ENCODE peak calls at places on chromosomes 7 and 10, in nine cellular contexts. Q is thoracic aorta, S is Peyer's patch, E is heart right ventricle, P is tibial nerve, Y is spleen, F is A673, G is A549, C is uterus. H is an unnamed sample. For H3K4me1 and H3K9me3, the result is how much of the 10 kb centered on the place peaks cover.

GRCh38 chr7:152968003-152968402 is 208.5 kb downstream of the ACTR3B start:
- DNase-seq in Y (no peak), C (no peak), S (no peak), Q (no peak), E (no peak), G (no peak), P (no peak), F (no peak), H (no peak)

GRCh38 chr7:101816499-101817030 is 861 bp upstream of the CUX1 start:
- DNase-seq in F (peak), P (no peak), G (no peak), E (peak), Q (no peak), S (peak), Y (peak), C (peak), H (peak)

GRCh38 chr10:97820305-97820704 is 29.3 kb upstream of the GOLGA7B start:
- DNase-seq in P (no peak), Q (no peak), C (no peak), Y (no peak), G (no peak), F (no peak), S (no peak), E (no peak), H (no peak)

GRCh38 chr7:102412548-102412947 is 16.4 kb downstream of the PRKRIP1 start:
- DNase-seq in C (peak), Q (no peak), G (peak), E (peak), F (peak), Y (peak), S (peak), P (no peak), H (no peak)

GRCh38 chr7:43942997-43943701 is 16.9 kb downstream of the UBE2D4 start:
- DNase-seq in S (peak), E (no peak), F (no peak), Y (no peak), G (no peak), Q (no peak), C (no peak), P (no peak), H (no peak)

GRCh38 chr7:47513741-47514241 is 68.1 kb downstream of the TNS3 start:
- DNase-seq in Y (peak), F (no peak), P (no peak), Q (no peak), G (no peak), E (no peak), C (peak), S (peak), H (peak)

GRCh38 chr10:48232717-48233447 is 41.6 kb downstream of the FRMPD2 start:
- DNase-seq in S (no peak), F (no peak), G (no peak), P (no peak), C (no peak), E (no peak), Y (peak), Q (no peak), H (no peak)

GRCh38 chr10:100766693-100767427 is 21.5 kb downstream of the PAX2 start:
- DNase-seq in C (no peak), Q (no peak), G (peak), Y (peak), P (no peak), F (no peak), E (no peak), S (no peak), H (no peak)

GRCh38 chr10:78173360-78174020 is 139.8 kb downstream of the RPS24 start:
- DNase-seq in E (no peak), Q (no peak), C (no peak), S (no peak), Y (no peak), P (no peak), F (no peak), G (no peak), H (no peak)

GRCh38 chr7:24158976-24159375 is 125.0 kb upstream of the NPY start:
- DNase-seq in F (peak), E (no peak), Q (no peak), G (no peak), S (no peak), P (no peak), Y (no peak), C (no peak), H (no peak)

GRCh38 chr10:59027975-59028640 is 148.3 kb upstream of the PHYHIPL start:
- DNase-seq in E (no peak), Q (no peak), S (no peak), C (no peak), F (no peak), P (no peak), G (no peak), Y (no peak), H (peak)

GRCh38 chr10:105506258-105506657 is 865.2 kb downstream of the SORCS3 start:
- DNase-seq in C (no peak), Y (no peak), F (no peak), G (no peak), P (no peak), E (no peak), Q (no peak), S (no peak), H (no peak)

GRCh38 chr7:128356546-128357365 is 4.7 kb downstream of the PRRT4 start:
- DNase-seq in G (no peak), E (no peak), P (no peak), F (no peak), S (no peak), Q (no peak), C (no peak), Y (no peak), H (no peak)

GRCh38 chr10:28250782-28251181 is 52.1 kb downstream of the MPP7 start:
- DNase-seq in G (no peak), S (no peak), Q (no peak), E (no peak), Y (no peak), P (no peak), F (peak), C (no peak), H (no peak)

GRCh38 chr7:30764030-30764991 is 6.9 kb upstream of the MINDY4 start:
- DNase-seq in C (no peak), Q (no peak), E (peak), Y (no peak), P (no peak), F (no peak), S (no peak), G (no peak), H (no peak)

GRCh38 chr10:18400201-18400910 is 251.0 kb downstream of the NSUN6 start:
- DNase-seq in Q (no peak), S (peak), G (no peak), P (no peak), C (no peak), Y (no peak), F (no peak), E (no peak), H (no peak)

GRCh38 chr7:127592550-127592949 is 986 bp upstream of the FSCN3 start:
- DNase-seq in E (no peak), Y (no peak), S (no peak), F (no peak), C (no peak), G (no peak), P (no peak), Q (no peak), H (no peak)

GRCh38 chr10:71302874-71303568 is 16.0 kb upstream of the SLC29A3 start:
- DNase-seq in Q (no peak), P (peak), Y (no peak), C (no peak), E (no peak), G (peak), F (peak), S (no peak), H (peak)

GRCh38 chr10:52135101-52135500 is 179.0 kb upstream of the DKK1 start:
- DNase-seq in Y (no peak), C (no peak), S (no peak), Q (no peak), E (no peak), P (no peak), G (no peak), F (no peak), H (no peak)

GRCh38 chr10:132130286-132131265 is 56.2 kb upstream of the DPYSL4 start:
- DNase-seq in E (no peak), S (no peak), G (no peak), C (no peak), F (no peak), Y (peak), Q (no peak), P (no peak), H (no peak)

GRCh38 chr10:97667462-97667861 is 19.6 kb downstream of the AVPI1 start:
- DNase-seq in S (no peak), Y (no peak), Q (no peak), F (no peak), G (no peak), P (no peak), E (no peak), C (no peak), H (no peak)

GRCh38 chr7:104005197-104005596 is 15.7 kb upstream of the RELN start:
- DNase-seq in C (no peak), Q (no peak), F (peak), E (no peak), Y (no peak), P (no peak), G (no peak), S (no peak), H (no peak)

GRCh38 chr10:73408061-73408460 is 5.8 kb downstream of the ANXA7 start:
- DNase-seq in E (no peak), F (no peak), G (no peak), C (no peak), Q (no peak), S (no peak), Y (no peak), P (no peak), H (no peak)

GRCh38 chr7:155489862-155490696 is 32.1 kb downstream of the EN2 start:
- DNase-seq in P (no peak), E (no peak), Q (no peak), S (peak), Y (peak), G (no peak), C (no peak), F (no peak), H (peak)

GRCh38 chr10:44293842-44294241 is 91.1 kb downstream of the CXCL12 start:
- DNase-seq in S (peak), E (peak), P (peak), C (peak), G (no peak), F (no peak), Y (no peak), Q (no peak), H (no peak)

GRCh38 chr7:95718556-95719410 is 53.6 kb upstream of the DYNC1I1 start:
- DNase-seq in F (peak), S (no peak), G (peak), E (no peak), P (no peak), Y (no peak), C (no peak), Q (no peak), H (no peak)

GRCh38 chr7:12474035-12474434 is 70.4 kb upstream of the VWDE start:
- DNase-seq in C (no peak), S (no peak), Q (no peak), Y (no peak), F (no peak), E (no peak), G (no peak), P (no peak), H (no peak)

GRCh38 chr7:12470930-12471329 is 67.3 kb upstream of the VWDE start:
- DNase-seq in E (no peak), P (no peak), G (no peak), S (no peak), Y (no peak), F (no peak), Q (no peak), C (no peak), H (no peak)

GRCh38 chr7:12477620-12478019 is 74.0 kb upstream of the VWDE start:
- DNase-seq in Y (no peak), Q (no peak), P (no peak), E (no peak), S (no peak), C (no peak), F (no peak), G (no peak), H (no peak)

GRCh38 chr7:12475362-12476063 is 71.8 kb upstream of the VWDE start:
- DNase-seq in C (no peak), P (no peak), F (peak), Y (no peak), E (no peak), Q (no peak), S (no peak), G (no peak), H (peak)
- TF ChIP-seq CTCF in C (no peak), P (no peak), F (no peak), Y (no peak), E (no peak), Q (no peak), S (no peak), G (no peak), H (no peak)

DNA sequence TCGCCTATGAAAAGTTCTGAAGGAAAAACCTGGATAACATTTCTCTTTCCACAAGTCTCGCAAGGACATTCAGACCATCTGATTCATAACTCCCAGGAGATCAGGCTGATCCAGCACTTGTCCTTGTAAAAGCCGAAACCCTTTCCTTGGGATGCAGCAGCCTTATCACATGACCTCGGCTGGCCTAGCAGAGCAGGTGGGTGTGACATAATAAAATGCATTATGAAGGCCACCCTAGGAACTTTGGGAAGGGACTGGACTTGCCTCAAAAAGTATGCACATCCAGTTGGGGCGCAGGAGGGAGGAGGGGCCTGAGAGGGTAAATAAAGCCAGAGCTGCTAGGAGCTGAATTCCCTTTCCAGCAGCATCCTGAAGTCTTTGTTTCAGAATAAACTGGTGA is 260.9 kb downstream of the SNX13 start:
- DNase-seq in G (no peak), F (no peak), S (no peak), Y (no peak), Q (no peak), C (peak), E (peak), P (peak), H (peak)
- H3K4me1 ChIP-seq in G (half or more), F (under half), S (under half), Y (under half), Q (under half), C (under half), E (under half), P (under half), H (under half)

DNA sequence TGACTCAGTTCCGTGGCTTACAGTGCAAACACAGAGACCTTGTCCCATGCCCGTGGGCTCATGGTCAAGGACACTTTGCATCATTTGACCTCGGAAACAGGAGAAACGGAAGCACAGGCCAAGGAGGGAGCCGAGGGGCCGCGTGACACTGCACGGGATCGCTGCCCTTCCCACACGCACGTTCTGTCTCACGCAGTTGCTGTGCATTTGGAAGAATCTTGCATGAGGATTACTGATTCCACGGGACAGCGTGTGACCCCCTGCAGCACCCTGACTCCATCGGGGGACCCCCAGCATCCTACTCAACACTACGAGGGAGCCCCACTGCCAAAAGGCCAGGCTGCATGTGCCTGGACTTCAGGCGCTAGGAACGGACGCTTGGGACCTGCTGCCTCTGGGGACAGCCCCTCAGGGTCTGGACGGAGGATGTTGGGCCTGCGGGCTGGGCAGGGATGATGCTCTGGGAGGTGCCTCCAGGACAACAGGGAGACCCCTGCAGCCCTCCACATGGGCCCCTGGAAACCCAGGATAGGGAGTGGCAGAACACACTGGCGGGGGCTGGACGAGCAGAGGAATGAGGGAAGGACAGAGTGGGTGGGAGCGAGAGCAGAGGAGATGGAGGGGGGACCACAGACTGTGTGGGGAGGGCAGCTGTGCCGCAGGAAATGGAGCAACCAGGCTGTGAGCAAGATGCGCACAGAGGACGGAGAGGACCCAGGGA is 222.2 kb downstream of the DNAJB6 start:
- DNase-seq in F (no peak), C (no peak), Y (peak), Q (no peak), S (peak), E (no peak), P (no peak), G (no peak), H (no peak)
- H3K9me3 ChIP-seq in F (under half), C (under half), Y (under half), Q (under half), S (under half), E (under half), P (under half), G (under half), H (under half)

DNA sequence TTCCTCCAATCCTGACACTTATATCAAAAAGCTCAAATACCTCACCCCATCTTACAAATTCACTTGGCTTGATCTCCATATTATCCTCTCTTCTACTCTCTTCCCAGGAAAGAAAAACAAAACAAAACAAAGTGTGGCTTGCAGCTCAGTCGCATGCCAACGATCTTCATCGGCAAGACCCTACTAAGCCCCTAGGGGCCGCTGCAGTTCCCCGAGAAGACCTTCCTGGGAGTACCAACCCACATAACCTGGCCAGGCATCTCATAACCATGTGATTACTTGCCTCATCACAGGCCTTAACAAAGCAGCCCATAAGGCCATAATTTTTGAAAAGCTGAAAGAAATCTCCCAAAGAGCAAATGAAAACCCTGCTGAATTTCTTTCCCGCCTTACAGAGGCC is 103.7 kb downstream of the ZNF92 start:
- DNase-seq in S (no peak), C (no peak), P (no peak), G (peak), E (no peak), F (peak), Q (no peak), Y (no peak), H (peak)
- TF ChIP-seq CTCF in S (no peak), C (no peak), P (no peak), G (no peak), E (no peak), F (peak), Q (no peak), Y (no peak), H (peak)

GRCh38 chr10:110401401-110402076 is 96.2 kb upstream of the DUSP5 start:
- DNase-seq in Q (no peak), C (no peak), Y (no peak), E (no peak), P (no peak), S (no peak), G (no peak), F (no peak), H (no peak)
- H3K4me1 ChIP-seq in Q (under half), C (under half), Y (under half), E (under half), P (under half), S (under half), G (half or more), F (under half), H (under half)

GRCh38 chr7:4115941-4116610 is 566.0 kb upstream of the FOXK1 start:
- DNase-seq in Y (peak), E (no peak), Q (no peak), S (peak), P (no peak), G (no peak), F (no peak), C (no peak), H (no peak)

GRCh38 chr7:4115442-4115841 is 566.7 kb upstream of the FOXK1 start:
- DNase-seq in G (no peak), S (peak), Y (peak), Q (no peak), C (no peak), F (no peak), E (no peak), P (no peak), H (no peak)

GRCh38 chr7:4113976-4114375 is 568.1 kb upstream of the FOXK1 start:
- DNase-seq in S (no peak), Q (no peak), G (no peak), C (no peak), E (no peak), Y (peak), P (no peak), F (no peak), H (no peak)

GRCh38 chr7:4111166-4111565 is 570.9 kb upstream of the FOXK1 start:
- DNase-seq in Q (no peak), C (no peak), Y (no peak), P (no peak), S (no peak), E (no peak), F (no peak), G (no peak), H (no peak)

DNA sequence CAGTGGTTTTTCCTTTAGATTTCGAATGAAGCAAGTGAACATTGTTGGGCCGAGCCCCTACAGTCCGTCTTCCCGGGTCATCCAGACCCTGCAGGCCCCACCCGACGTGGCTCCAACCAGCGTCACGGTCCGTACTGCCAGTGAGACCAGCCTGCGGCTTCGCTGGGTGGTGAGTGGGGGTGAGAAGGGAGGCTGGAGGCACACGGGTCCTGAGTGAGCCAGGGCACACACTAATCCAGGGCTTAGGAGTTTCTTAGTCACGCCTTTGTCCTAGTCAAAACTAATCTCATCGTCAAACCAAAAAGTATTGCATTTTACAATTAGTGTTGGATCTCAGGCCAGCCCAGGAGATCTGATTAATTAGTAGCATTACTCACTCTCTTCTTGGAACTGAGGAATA is 568.8 kb upstream of the FOXK1 start:
- DNase-seq in P (no peak), F (no peak), E (no peak), Q (no peak), Y (peak), S (no peak), G (no peak), C (no peak), H (no peak)
- H3K9me3 ChIP-seq in P (under half), F (under half), E (under half), Q (under half), Y (under half), S (under half), G (under half), C (under half), H (under half)

DNA sequence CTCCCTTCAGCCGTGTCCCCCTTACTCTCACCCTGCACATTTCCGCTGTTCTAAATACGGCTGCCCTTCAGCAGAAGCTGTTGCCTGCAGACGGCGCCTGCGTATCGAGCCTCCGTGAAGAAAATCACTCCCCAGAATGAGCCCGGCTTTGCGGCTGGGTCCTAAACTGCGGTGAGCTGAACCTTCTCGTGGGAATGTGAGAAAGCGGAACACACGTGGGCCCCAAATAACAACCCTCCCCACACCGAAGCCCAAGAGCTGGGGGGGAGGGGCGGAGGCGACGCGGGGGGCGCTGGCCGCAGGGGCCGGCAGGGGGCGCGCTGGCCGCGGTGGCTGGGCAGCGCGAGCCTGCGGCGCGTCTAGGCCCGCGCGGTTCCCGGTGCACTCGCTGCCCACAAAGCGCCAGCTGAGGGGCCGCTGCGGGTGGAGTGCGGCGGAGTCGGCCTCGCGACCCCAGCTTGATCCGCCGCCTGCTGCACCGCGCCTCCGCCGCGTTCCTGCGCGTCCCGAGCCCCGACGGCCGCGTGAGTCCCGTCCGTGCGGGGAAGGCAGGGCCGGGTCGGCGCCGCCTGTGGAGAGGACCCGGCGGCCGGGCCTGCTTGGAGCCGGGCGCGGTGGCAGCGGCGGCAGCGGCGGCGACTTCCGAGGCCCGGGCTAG is at the start of gene ZNF398:
- DNase-seq in S (peak), Q (peak), E (peak), Y (peak), G (peak), F (peak), P (peak), C (peak), H (peak)
- TF ChIP-seq CTCF in S (peak), Q (peak), E (peak), Y (peak), G (peak), F (peak), P (peak), C (peak), H (peak)

GRCh38 chr10:101780187-101780817 is 2.9 kb downstream of the NPM3 start:
- DNase-seq in P (no peak), E (no peak), S (peak), Q (no peak), F (no peak), G (no peak), Y (no peak), C (no peak), H (no peak)
- H3K4me1 ChIP-seq in P (under half), E (half or more), S (under half), Q (half or more), F (under half), G (under half), Y (half or more), C (under half), H (under half)

H was measured in cardiac muscle cell.